ENCODE peak calls at places on chromosomes 3 and 15, in five cellular contexts. A, Z, X, E and T are unnamed samples.
A peak's percentile ranks its signal among the peaks of the same experiment; 100 is the strongest.

GRCh38 chr15:25176991-25177954 is 222.5 kb downstream of the SNRPN start:
- DNase-seq in A (no peak), Z (no peak), X (no peak), E (no peak), T (peak; percentile 2)

GRCh38 chr3:25273582-25274171 is 154.4 kb upstream of the RARB start:
- DNase-seq in A (no peak), Z (no peak), X (no peak), E (no peak), T (no peak)

GRCh38 chr3:120451670-120452220 is 953 bp upstream of the FSTL1 start:
- DNase-seq in A (no peak), Z (no peak), X (no peak), E (peak; percentile 44), T (no peak)

GRCh38 chr3:64554086-64554920 is 133.5 kb downstream of the ADAMTS9 start:
- DNase-seq in A (no peak), Z (no peak), X (no peak), E (no peak), T (no peak)

GRCh38 chr3:193737191-193737751 is 144.3 kb downstream of the OPA1 start:
- DNase-seq in A (no peak), Z (no peak), X (no peak), E (no peak), T (no peak)

GRCh38 chr3:14414841-14415464 is 12.5 kb downstream of the SLC6A6 start:
- DNase-seq in A (no peak), Z (no peak), X (no peak), E (peak; percentile 17), T (no peak)

GRCh38 chr15:37098468-37099320 is 1.7 kb downstream of the MEIS2 start:
- DNase-seq in A (peak; percentile 35), Z (peak; percentile 46), X (no peak), E (peak; percentile 81), T (peak; percentile 71)

GRCh38 chr3:10228248-10228950 is 19.9 kb upstream of the TATDN2 start:
- DNase-seq in A (no peak), Z (peak; percentile 61), X (no peak), E (peak; percentile 38), T (no peak)

GRCh38 chr15:63986751-63987341 is 59.4 kb downstream of the DAPK2 start:
- DNase-seq in A (no peak), Z (no peak), X (no peak), E (peak; percentile 53), T (no peak)

GRCh38 chr3:190076601-190077444 is 43.9 kb downstream of the P3H2 start:
- DNase-seq in A (peak; percentile 99), Z (peak; percentile 90), X (peak; percentile 99), E (peak; percentile 98), T (peak; percentile 81)

GRCh38 chr3:126269360-126269759 is 87.8 kb downstream of the KLF15 start:
- DNase-seq in A (peak; percentile 11), Z (no peak), X (no peak), E (peak; percentile 29), T (no peak)

GRCh38 chr3:51733859-51734571 is 27.1 kb downstream of the GRM2 start:
- DNase-seq in A (no peak), Z (no peak), X (no peak), E (no peak), T (no peak)

GRCh38 chr15:75640483-75641175 is 605 bp upstream of the IMP3 start:
- DNase-seq in A (peak; percentile 45), Z (peak; percentile 55), X (peak; percentile 38), E (peak; percentile 69), T (peak; percentile 56)

GRCh38 chr3:65438096-65438495 is 600.6 kb downstream of the MAGI1 start:
- DNase-seq in A (no peak), Z (no peak), X (no peak), E (no peak), T (no peak)

GRCh38 chr15:29968099-29968892 is 114.5 kb upstream of the GOLGA8J start:
- DNase-seq in A (no peak), Z (peak; percentile 27), X (peak; percentile 15), E (peak; percentile 14), T (peak; percentile 14)

GRCh38 chr3:106206165-106206564 is 337.4 kb upstream of the CBLB start:
- DNase-seq in A (peak; percentile 36), Z (peak; percentile 14), X (peak; percentile 22), E (peak; percentile 56), T (no peak)

GRCh38 chr3:46202476-46202875 is 5.6 kb downstream of the CCR1 start:
- DNase-seq in A (no peak), Z (no peak), X (no peak), E (no peak), T (no peak)

GRCh38 chr15:76200641-76201105 is 110.6 kb downstream of the ETFA start:
- DNase-seq in A (no peak), Z (no peak), X (no peak), E (no peak), T (no peak)

GRCh38 chr3:154251610-154252009 is 72.7 kb downstream of the DHX36 start:
- DNase-seq in A (no peak), Z (no peak), X (no peak), E (no peak), T (no peak)

GRCh38 chr3:71805691-71806090 is 20.7 kb upstream of the PROK2 start:
- DNase-seq in A (no peak), Z (no peak), X (no peak), E (no peak), T (no peak)

GRCh38 chr15:46059921-46060565 is 425.2 kb downstream of the SQOR start:
- DNase-seq in A (no peak), Z (no peak), X (no peak), E (no peak), T (no peak)

GRCh38 chr15:51846066-51846462 is 16.6 kb downstream of the TMOD3 start:
- DNase-seq in A (no peak), Z (no peak), X (no peak), E (no peak), T (no peak)

GRCh38 chr15:51844747-51845426 is 15.4 kb downstream of the TMOD3 start:
- DNase-seq in A (peak; percentile 36), Z (peak; percentile 55), X (no peak), E (peak; percentile 33), T (no peak)

GRCh38 chr15:51841401-51842040 is 12.1 kb downstream of the TMOD3 start:
- DNase-seq in A (no peak), Z (no peak), X (no peak), E (no peak), T (no peak)

GRCh38 chr15:51842852-51843737 is 13.6 kb downstream of the TMOD3 start:
- DNase-seq in A (peak; percentile 79), Z (peak; percentile 82), X (peak; percentile 71), E (peak; percentile 58), T (peak; percentile 41)

DNA sequence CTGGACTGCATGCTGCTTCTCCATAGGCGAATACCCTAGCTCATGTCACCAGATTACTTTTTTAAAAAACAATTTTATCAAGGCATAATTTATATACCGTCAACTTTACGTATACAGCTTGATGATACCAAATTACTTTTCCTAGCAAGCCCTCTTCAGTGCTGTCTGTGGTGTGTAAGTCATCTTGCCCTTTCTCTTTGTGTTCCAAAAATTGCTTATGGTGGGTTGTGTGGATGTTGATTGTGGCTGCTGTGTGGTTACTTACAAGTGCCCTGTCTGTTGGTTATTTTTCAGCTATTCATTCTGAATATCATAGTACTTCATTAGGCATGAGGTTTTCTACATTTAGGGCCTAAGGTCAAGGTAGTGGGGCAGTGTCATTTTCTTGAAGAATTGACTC is 12.8 kb downstream of the TMOD3 start:
- DNase-seq in A (no peak), Z (no peak), X (no peak), E (no peak), T (no peak)
- H3K4me1 ChIP-seq in A (peaks cover 29% of the 10 kb centered on the region), Z (peaks cover 52% of the 10 kb centered on the region), X (peaks cover 51% of the 10 kb centered on the region), E (peaks cover 72% of the 10 kb centered on the region), T (peaks cover 47% of the 10 kb centered on the region)

GRCh38 chr15:60116456-60117089 is 112.5 kb downstream of the FOXB1 start:
- DNase-seq in A (no peak), Z (no peak), X (no peak), E (no peak), T (no peak)

GRCh38 chr15:60118564-60119080 is 114.5 kb downstream of the FOXB1 start:
- DNase-seq in A (no peak), Z (no peak), X (no peak), E (no peak), T (no peak)

GRCh38 chr15:60118146-60118545 is 114.0 kb downstream of the FOXB1 start:
- DNase-seq in A (no peak), Z (no peak), X (no peak), E (no peak), T (no peak)

GRCh38 chr15:60120100-60120499 is 116.0 kb downstream of the FOXB1 start:
- DNase-seq in A (no peak), Z (no peak), X (no peak), E (no peak), T (no peak)

GRCh38 chr15:60119101-60119500 is 115.0 kb downstream of the FOXB1 start:
- DNase-seq in A (no peak), Z (no peak), X (no peak), E (no peak), T (no peak)
- H3K4me2 ChIP-seq in A (no peak overlapping the region), Z (no peak overlapping the region), X (no peak overlapping the region), E (no peak overlapping the region), T (no peak overlapping the region)

GRCh38 chr15:90408657-90409056 is 20.6 kb downstream of the IQGAP1 start:
- DNase-seq in A (no peak), Z (no peak), X (no peak), E (no peak), T (no peak)
- H3K4me1 ChIP-seq in A (peaks cover 12% of the 10 kb centered on the region), Z (peaks cover 27% of the 10 kb centered on the region), X (peaks cover 34% of the 10 kb centered on the region), E (peaks cover 68% of the 10 kb centered on the region), T (peaks cover 24% of the 10 kb centered on the region)

GRCh38 chr15:68646156-68646555 is 67.4 kb downstream of the CORO2B start:
- DNase-seq in A (no peak), Z (no peak), X (no peak), E (no peak), T (no peak)
- H3K4me2 ChIP-seq in A (no peak overlapping the region), Z (no peak overlapping the region), X (no peak overlapping the region), E (no peak overlapping the region), T (no peak overlapping the region)